ENCODE peak calls at places on chromosomes 12 and 14, in seven cellular contexts. Q is transverse colon, L is sigmoid colon, M is stomach, J is H1, F is HepG2, G is upper lobe of left lung. A is an unnamed sample.
A peak's percentile ranks its signal among the peaks of the same experiment; 100 is the strongest.

GRCh38 chr12:74286254-74286653 is 251.4 kb upstream of the ATXN7L3B start:
- DNase-seq in Q (no peak), L (no peak), M (no peak), J (no peak), F (no peak), G (no peak), A (no peak)

GRCh38 chr14:103016071-103016470 is 41.3 kb downstream of the CDC42BPB start:
- DNase-seq in Q (no peak), L (no peak), M (no peak), J (no peak), F (no peak), G (no peak), A (no peak)

GRCh38 chr12:6927379-6927991 is at the start of gene ATN1:
- DNase-seq in Q (peak; percentile 79), L (peak; percentile 97), M (peak; percentile 68), J (no peak), F (no peak), G (peak; percentile 93), A (peak; percentile 89)

GRCh38 chr12:70646850-70647249 is 9.6 kb upstream of the PTPRB start:
- DNase-seq in Q (no peak), L (no peak), M (no peak), J (no peak), F (no peak), G (no peak), A (no peak)

GRCh38 chr14:24612186-24612585 is 2.7 kb upstream of the GZMH start:
- DNase-seq in Q (no peak), L (no peak), M (no peak), J (no peak), F (peak; percentile 58), G (no peak), A (no peak)

GRCh38 chr12:90027889-90028570 is 319.4 kb upstream of the ATP2B1 start:
- DNase-seq in Q (no peak), L (no peak), M (no peak), J (no peak), F (no peak), G (no peak), A (no peak)

GRCh38 chr14:105316968-105317498 is 2.5 kb downstream of the PACS2 start:
- DNase-seq in Q (no peak), L (no peak), M (no peak), J (no peak), F (no peak), G (no peak), A (no peak)

GRCh38 chr14:64726585-64726890 is 22.3 kb downstream of the PLEKHG3 start:
- DNase-seq in Q (peak; percentile 92), L (peak; percentile 62), M (peak; percentile 62), J (no peak), F (no peak), G (peak; percentile 24), A (no peak)

GRCh38 chr14:61602733-61603077 is 92.6 kb upstream of the HIF1A start:
- DNase-seq in Q (no peak), L (no peak), M (no peak), J (no peak), F (peak; percentile 79), G (no peak), A (no peak)

GRCh38 chr14:92490239-92490959 is 23.2 kb upstream of the RIN3 start:
- DNase-seq in Q (no peak), L (no peak), M (no peak), J (no peak), F (no peak), G (no peak), A (no peak)

GRCh38 chr12:50187084-50187900 is 20.1 kb upstream of the CERS5 start:
- DNase-seq in Q (no peak), L (no peak), M (no peak), J (no peak), F (no peak), G (no peak), A (no peak)

GRCh38 chr14:39395555-39396254 is 36.5 kb downstream of the FBXO33 start:
- DNase-seq in Q (no peak), L (no peak), M (no peak), J (no peak), F (no peak), G (no peak), A (no peak)

GRCh38 chr14:77615231-77616132 is 955 bp downstream of the SPTLC2 start:
- DNase-seq in Q (peak; percentile 26), L (no peak), M (no peak), J (no peak), F (no peak), G (no peak), A (no peak)

GRCh38 chr14:77618381-77618780 is 1.9 kb upstream of the SPTLC2 start:
- DNase-seq in Q (no peak), L (no peak), M (no peak), J (no peak), F (no peak), G (no peak), A (no peak)

GRCh38 chr14:77616133-77616453 is 344 bp downstream of the SPTLC2 start:
- DNase-seq in Q (no peak), L (no peak), M (no peak), J (no peak), F (no peak), G (no peak), A (peak; percentile 65)

GRCh38 chr14:77613207-77613606 is 3.2 kb downstream of the SPTLC2 start:
- DNase-seq in Q (no peak), L (no peak), M (no peak), J (no peak), F (no peak), G (no peak), A (no peak)

GRCh38 chr14:77616454-77617229 is at the start of gene SPTLC2:
- DNase-seq in Q (peak; percentile 98), L (peak; percentile 100), M (peak; percentile 99), J (peak; percentile 100), F (peak; percentile 99), G (peak; percentile 97), A (peak; percentile 100)
- TF ChIP-seq POLR2AphosphoS5 in Q (peak; percentile 90), L (peak; percentile 83), M (peak; percentile 90), J (peak; percentile 60), F (peak; percentile 52), G (peak; percentile 91), A (no peak)

GRCh38 chr14:20707622-20708021 is 19.1 kb downstream of the ANG start:
- DNase-seq in Q (no peak), L (no peak), M (peak; percentile 45), J (no peak), F (no peak), G (no peak), A (no peak)

GRCh38 chr14:20714593-20715250 is 26.2 kb downstream of the ANG start:
- DNase-seq in Q (peak; percentile 79), L (peak; percentile 86), M (peak; percentile 91), J (no peak), F (no peak), G (no peak), A (peak; percentile 90)

GRCh38 chr14:20712900-20713299 is 24.3 kb downstream of the ANG start:
- DNase-seq in Q (no peak), L (no peak), M (no peak), J (no peak), F (no peak), G (no peak), A (no peak)

GRCh38 chr14:20706657-20707355 is 18.2 kb downstream of the ANG start:
- DNase-seq in Q (no peak), L (no peak), M (no peak), J (no peak), F (no peak), G (no peak), A (no peak)

DNA sequence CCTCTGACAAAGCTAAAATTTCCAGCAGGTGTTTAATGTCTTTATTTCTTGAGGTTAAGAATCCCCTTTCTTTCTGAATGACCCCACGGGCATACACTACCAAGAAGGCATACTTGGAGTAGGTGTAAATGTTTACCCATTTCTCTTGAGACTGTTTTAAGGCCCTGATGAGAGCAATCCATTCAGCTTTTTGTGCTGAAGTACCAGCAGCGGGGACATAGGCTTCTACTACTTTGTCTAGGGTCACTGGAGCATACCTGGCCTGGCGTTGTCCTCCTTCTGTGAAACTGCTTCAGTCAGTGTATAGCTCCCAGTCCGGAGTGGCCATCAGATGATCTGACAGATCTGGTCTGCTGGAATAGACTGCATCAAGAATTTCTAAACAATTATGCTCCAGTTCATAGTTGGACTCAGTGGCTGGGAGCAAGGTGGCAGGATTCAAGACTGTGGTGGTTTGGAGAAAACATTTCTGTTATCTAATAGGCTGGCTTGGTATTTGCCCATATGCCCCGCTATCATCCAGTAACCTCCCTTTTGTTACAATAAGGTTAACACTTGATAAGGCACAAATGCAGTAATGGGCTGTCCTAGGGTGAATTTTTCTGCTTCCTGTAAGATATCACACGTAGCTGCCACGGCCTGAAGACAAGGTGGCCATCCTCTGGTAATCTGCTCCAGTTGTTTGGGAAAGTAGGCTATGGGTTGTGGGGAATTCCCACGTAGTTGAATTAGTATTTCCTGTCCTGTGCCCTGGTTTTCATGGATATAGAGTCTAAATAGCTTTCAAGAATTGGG is 22.9 kb downstream of the ANG start:
- DNase-seq in Q (no peak), L (no peak), M (no peak), J (no peak), F (no peak), G (no peak), A (no peak)
- TF ChIP-seq EP300 in Q (no peak), L (no peak), M (no peak), J (no peak), F (no peak), G (peak; percentile 43), A (no peak)

DNA sequence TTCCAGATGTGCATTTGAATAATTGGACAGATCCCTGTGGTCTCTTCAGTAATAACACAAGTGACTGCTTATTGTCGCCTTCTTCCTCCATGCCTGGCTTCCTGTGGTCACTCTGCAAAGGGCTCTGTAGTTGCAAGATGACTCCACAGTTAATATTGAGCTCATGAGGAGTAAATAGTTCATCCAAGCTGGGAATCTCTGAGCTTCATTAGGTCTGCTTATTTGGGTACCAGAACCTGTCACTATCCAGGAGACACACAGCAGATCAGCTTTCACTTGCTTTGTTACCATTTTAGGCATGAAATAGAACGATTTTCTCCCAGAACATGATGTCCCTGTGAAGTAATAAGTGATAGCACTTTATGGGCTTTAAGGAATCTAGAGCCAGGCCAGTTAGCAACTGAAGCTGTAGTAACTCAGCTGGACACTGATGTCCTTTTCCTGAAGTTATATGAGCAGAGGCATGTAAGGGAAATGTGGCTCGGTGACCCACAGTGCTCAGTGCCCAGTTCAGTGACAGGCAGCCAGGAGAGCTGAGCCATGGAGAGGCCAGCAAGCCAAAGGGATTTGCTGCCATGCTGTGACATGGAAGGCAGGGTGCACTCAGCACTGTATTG is 50.1 kb downstream of the CRADD start:
- DNase-seq in Q (no peak), L (peak; percentile 75), M (peak; percentile 33), J (no peak), F (no peak), G (no peak), A (no peak)
- TF ChIP-seq POLR2AphosphoS5 in Q (peak; percentile 85), L (peak; percentile 94), M (peak; percentile 66), J (no peak), F (no peak), G (no peak), A (no peak)

GRCh38 chr12:52870361-52871290 is 21.8 kb upstream of the KRT78 start:
- DNase-seq in Q (peak; percentile 91), L (peak; percentile 63), M (peak; percentile 81), J (no peak), F (peak; percentile 45), G (no peak), A (no peak)

GRCh38 chr12:52872644-52873384 is 24.0 kb upstream of the KRT78 start:
- DNase-seq in Q (peak; percentile 73), L (no peak), M (no peak), J (no peak), F (no peak), G (no peak), A (no peak)

GRCh38 chr12:52873832-52874572 is 25.2 kb upstream of the KRT78 start:
- DNase-seq in Q (peak; percentile 91), L (peak; percentile 93), M (peak; percentile 87), J (no peak), F (peak; percentile 48), G (peak; percentile 96), A (peak; percentile 94)

GRCh38 chr12:52873513-52873831 is 24.7 kb upstream of the KRT78 start:
- DNase-seq in Q (no peak), L (no peak), M (no peak), J (no peak), F (no peak), G (no peak), A (no peak)

GRCh38 chr12:52871291-52871961 is 22.6 kb upstream of the KRT78 start:
- DNase-seq in Q (peak; percentile 68), L (no peak), M (peak; percentile 39), J (no peak), F (no peak), G (no peak), A (no peak)
- TF ChIP-seq EP300 in Q (no peak), L (no peak), M (no peak), J (no peak), F (no peak), G (no peak), A (no peak)

A was measured in suprapubic skin.